ENCODE peak calls at places on chromosomes 6 and 20, in five cellular contexts. V is T-helper 1 cell, Z is fibroblast of lung, U is CD14-positive monocyte, M is dorsolateral prefrontal cortex. K is an unnamed sample.

GRCh38 chr6:71460933-71461332 is 172.3 kb downstream of the OGFRL1 start:
- DNase-seq in M (no peak), Z (no peak), V (no peak), U (no peak), K (no peak)

GRCh38 chr6:30480536-30481156 is 8.7 kb upstream of the HLA-E start:
- DNase-seq in M (no peak), V (peak), Z (no peak), U (no peak), K (no peak)

GRCh38 chr20:60872224-60872623 is 379.8 kb upstream of the CDH4 start:
- DNase-seq in U (no peak), Z (no peak), M (no peak), V (no peak), K (no peak)

GRCh38 chr20:37651932-37652331 is 41.9 kb upstream of the CTNNBL1 start:
- DNase-seq in V (no peak), U (no peak), M (no peak), Z (peak), K (no peak)

GRCh38 chr6:111540971-111541719 is 58.1 kb upstream of the REV3L start:
- DNase-seq in V (no peak), Z (no peak), U (no peak), M (no peak), K (no peak)

GRCh38 chr6:36858407-36858981 is 16.1 kb downstream of the PPIL1 start:
- DNase-seq in M (no peak), Z (peak), U (no peak), V (no peak), K (no peak)

GRCh38 chr20:35979528-35979927 is 11.1 kb downstream of the CNBD2 start:
- DNase-seq in Z (no peak), M (no peak), V (no peak), U (no peak), K (no peak)

GRCh38 chr20:10217517-10218410 is 866 bp upstream of the SNAP25 start:
- DNase-seq in M (peak), U (no peak), Z (peak), V (no peak), K (peak)

GRCh38 chr6:73696990-73697651 is 1.1 kb downstream of the CD109 start:
- DNase-seq in U (no peak), Z (no peak), V (no peak), M (no peak), K (no peak)

GRCh38 chr6:15349379-15349778 is 103.5 kb downstream of the JARID2 start:
- DNase-seq in V (no peak), U (no peak), M (no peak), Z (no peak), K (no peak)

GRCh38 chr20:53576195-53576580 is 17.5 kb downstream of the ZNF217 start:
- DNase-seq in V (no peak), U (no peak), Z (no peak), M (no peak), K (no peak)

GRCh38 chr6:53573299-53573698 is 28.4 kb upstream of the GCLC start:
- DNase-seq in M (no peak), Z (no peak), V (no peak), U (no peak), K (peak)

GRCh38 chr6:52663120-52663934 is 7.6 kb upstream of the TMEM14A start:
- DNase-seq in V (peak), Z (peak), M (peak), U (peak), K (peak)

GRCh38 chr20:6636209-6637159 is 131.0 kb upstream of the BMP2 start:
- DNase-seq in M (no peak), Z (peak), V (no peak), U (no peak), K (peak)

GRCh38 chr6:136125585-136125984 is 124.5 kb downstream of the MTFR2 start:
- DNase-seq in V (no peak), U (no peak), Z (no peak), M (no peak), K (no peak)

GRCh38 chr6:168102093-168102985 is 23.3 kb upstream of the FRMD1 start:
- DNase-seq in M (no peak), V (no peak), U (peak), Z (no peak), K (peak)

GRCh38 chr6:169158750-169159149 is 94.9 kb downstream of the THBS2 start:
- DNase-seq in V (no peak), M (no peak), U (no peak), Z (peak), K (no peak)

GRCh38 chr6:166671434-166672061 is 44.5 kb upstream of the RPS6KA2 start:
- DNase-seq in U (no peak), M (no peak), V (no peak), Z (peak), K (no peak)

GRCh38 chr20:57030611-57031600 is 235.5 kb downstream of the BMP7 start:
- DNase-seq in V (no peak), U (peak), Z (no peak), M (no peak), K (no peak)

GRCh38 chr20:24360531-24360930 is 108.9 kb upstream of the SYNDIG1 start:
- DNase-seq in V (no peak), U (no peak), Z (no peak), M (no peak), K (no peak)

GRCh38 chr6:41588083-41588482 is 41.9 kb downstream of the FOXP4 start:
- DNase-seq in U (no peak), Z (no peak), M (no peak), V (no peak), K (no peak)

GRCh38 chr6:68679399-68679798 is 44.3 kb downstream of the ADGRB3 start:
- DNase-seq in V (no peak), M (no peak), Z (no peak), U (no peak), K (no peak)

GRCh38 chr20:25320035-25320800 is 70.4 kb downstream of the ABHD12 start:
- DNase-seq in Z (no peak), U (peak), M (peak), V (no peak), K (no peak)

GRCh38 chr20:48875914-48876240 is 45.6 kb upstream of the ARFGEF2 start:
- DNase-seq in Z (peak), U (peak), V (no peak), M (no peak), K (no peak)